ENCODE peak calls at places on chromosomes 13 and 19, in nine cellular contexts. A, N, T, M, H, D, K, U and Z are unnamed samples.

GRCh38 chr13:46211116-46211515 is 612 bp upstream of the LRRC63 start:
- DNase-seq in A (peak; percentile 50), N (no peak), T (no peak), M (peak; percentile 1), H (no peak), D (no peak), K (peak; percentile 45), U (no peak), Z (no peak)

GRCh38 chr13:99065250-99066015 is 87.6 kb upstream of the DOCK9 start:
- DNase-seq in A (no peak), N (peak; percentile 80), T (no peak), M (no peak), H (no peak), D (no peak), K (no peak), U (no peak), Z (no peak)

GRCh38 chr19:464146-464545 is 3.3 kb upstream of the SHC2 start:
- DNase-seq in A (no peak), N (no peak), T (no peak), M (no peak), H (no peak), D (no peak), K (no peak), U (no peak), Z (no peak)

GRCh38 chr13:21674271-21675009 is 3.6 kb downstream of the FGF9 start:
- DNase-seq in A (no peak), N (no peak), T (no peak), M (no peak), H (no peak), D (peak; percentile 38), K (no peak), U (no peak), Z (no peak)

GRCh38 chr13:89401209-89401810 is 1730.1 kb downstream of the SLITRK5 start:
- DNase-seq in A (peak; percentile 8), N (no peak), T (no peak), M (no peak), H (no peak), D (no peak), K (no peak), U (peak; percentile 43), Z (no peak)

GRCh38 chr19:48807590-48808308 is 3.1 kb downstream of the BCAT2 start:
- DNase-seq in A (no peak), N (peak; percentile 39), T (no peak), M (no peak), H (no peak), D (no peak), K (no peak), U (no peak), Z (no peak)

GRCh38 chr19:42068756-42069571 is 1.0 kb downstream of the GRIK5 start:
- DNase-seq in A (peak; percentile 64), N (peak; percentile 62), T (no peak), M (no peak), H (no peak), D (no peak), K (no peak), U (no peak), Z (no peak)

GRCh38 chr13:111850976-111851375 is 216.0 kb upstream of the SOX1 start:
- DNase-seq in A (no peak), N (no peak), T (no peak), M (no peak), H (no peak), D (no peak), K (no peak), U (no peak), Z (no peak)

GRCh38 chr19:50723069-50723468 is at the start of gene CLEC11A:
- DNase-seq in A (peak; percentile 97), N (no peak), T (peak; percentile 62), M (no peak), H (no peak), D (peak; percentile 75), K (peak; percentile 47), U (peak; percentile 24), Z (no peak)

GRCh38 chr19:28176193-28176592 is 1036.8 kb downstream of the UQCRFS1 start:
- DNase-seq in A (no peak), N (no peak), T (no peak), M (no peak), H (no peak), D (no peak), K (no peak), U (no peak), Z (no peak)

GRCh38 chr13:100589178-100589725 is 663 bp upstream of the GGACT start:
- DNase-seq in A (no peak), N (peak; percentile 67), T (no peak), M (no peak), H (no peak), D (no peak), K (no peak), U (no peak), Z (no peak)

GRCh38 chr19:48900477-48901452 is 653 bp downstream of the NUCB1 start:
- DNase-seq in A (peak; percentile 73), N (no peak), T (no peak), M (no peak), H (no peak), D (no peak), K (peak; percentile 45), U (no peak), Z (no peak)

GRCh38 chr19:2477141-2477710 is 1.3 kb downstream of the GADD45B start:
- DNase-seq in A (no peak), N (no peak), T (no peak), M (no peak), H (no peak), D (peak; percentile 66), K (no peak), U (no peak), Z (no peak)

GRCh38 chr13:77696006-77696862 is 1.3 kb upstream of the SLAIN1 start:
- DNase-seq in A (peak; percentile 60), N (no peak), T (no peak), M (peak; percentile 33), H (no peak), D (no peak), K (no peak), U (no peak), Z (no peak)

GRCh38 chr13:99991806-99992242 is 10.2 kb downstream of the ZIC2 start:
- DNase-seq in A (no peak), N (no peak), T (no peak), M (no peak), H (no peak), D (no peak), K (no peak), U (no peak), Z (no peak)

GRCh38 chr19:20167020-20167644 is at the start of gene ZNF486:
- DNase-seq in A (no peak), N (peak; percentile 95), T (peak; percentile 99), M (no peak), H (peak; percentile 67), D (peak; percentile 95), K (peak; percentile 94), U (peak; percentile 96), Z (peak; percentile 85)

GRCh38 chr13:113058988-113059850 is 46.4 kb upstream of the F7 start:
- DNase-seq in A (no peak), N (no peak), T (no peak), M (no peak), H (no peak), D (no peak), K (no peak), U (no peak), Z (no peak)

GRCh38 chr13:94636942-94637578 is 35.4 kb downstream of the GPR180 start:
- DNase-seq in A (no peak), N (no peak), T (no peak), M (no peak), H (no peak), D (no peak), K (no peak), U (no peak), Z (no peak)

GRCh38 chr19:41993612-41994483 is at the start of gene ATP1A3:
- DNase-seq in A (peak; percentile 18), N (peak; percentile 84), T (no peak), M (peak; percentile 42), H (no peak), D (peak; percentile 73), K (peak; percentile 85), U (no peak), Z (no peak)

GRCh38 chr19:35518313-35518712 is 4.9 kb upstream of the DMKN start:
- DNase-seq in A (no peak), N (no peak), T (no peak), M (no peak), H (no peak), D (no peak), K (no peak), U (peak; percentile 75), Z (no peak)

GRCh38 chr13:88339271-88339741 is 668.1 kb downstream of the SLITRK5 start:
- DNase-seq in A (no peak), N (peak; percentile 89), T (no peak), M (no peak), H (no peak), D (no peak), K (no peak), U (no peak), Z (no peak)

GRCh38 chr19:4730740-4731171 is 7.1 kb upstream of the DPP9 start:
- DNase-seq in A (peak; percentile 26), N (peak; percentile 57), T (no peak), M (no peak), H (peak; percentile 35), D (no peak), K (peak; percentile 60), U (no peak), Z (no peak)

GRCh38 chr19:42024622-42025111 is 30.6 kb upstream of the ATP1A3 start:
- DNase-seq in A (no peak), N (no peak), T (no peak), M (no peak), H (no peak), D (peak; percentile 74), K (no peak), U (no peak), Z (no peak)

GRCh38 chr13:52845766-52846566 is 2.5 kb downstream of the PCDH8 start:
- DNase-seq in A (no peak), N (peak; percentile 78), T (no peak), M (no peak), H (no peak), D (no peak), K (no peak), U (no peak), Z (peak; percentile 44)

GRCh38 chr13:20993211-20993610 is 68.2 kb downstream of the LATS2 start:
- DNase-seq in A (no peak), N (no peak), T (no peak), M (no peak), H (no peak), D (no peak), K (no peak), U (no peak), Z (no peak)

GRCh38 chr13:30170569-30170968 is 136.8 kb downstream of the KATNAL1 start:
- DNase-seq in A (no peak), N (no peak), T (no peak), M (no peak), H (no peak), D (no peak), K (no peak), U (no peak), Z (no peak)

GRCh38 chr19:2719910-2720776 is 1.0 kb downstream of the DIRAS1 start:
- DNase-seq in A (no peak), N (no peak), T (no peak), M (no peak), H (no peak), D (peak; percentile 49), K (no peak), U (no peak), Z (no peak)

GRCh38 chr19:40691421-40692211 is 1.2 kb upstream of the NUMBL start:
- DNase-seq in A (no peak), N (peak; percentile 98), T (no peak), M (peak; percentile 94), H (no peak), D (no peak), K (no peak), U (no peak), Z (no peak)

GRCh38 chr13:114002009-114002544 is 28.2 kb upstream of the C13orf46 start:
- DNase-seq in A (no peak), N (no peak), T (no peak), M (no peak), H (no peak), D (no peak), K (no peak), U (no peak), Z (no peak)

GRCh38 chr19:38081547-38082255 is 142.3 kb downstream of the DPF1 start:
- DNase-seq in A (no peak), N (no peak), T (no peak), M (no peak), H (no peak), D (no peak), K (no peak), U (no peak), Z (no peak)

GRCh38 chr13:30857018-30857417 is 49.1 kb upstream of the MEDAG start:
- DNase-seq in A (no peak), N (no peak), T (no peak), M (no peak), H (no peak), D (no peak), K (no peak), U (no peak), Z (no peak)